ENCODE peak calls at places on chromosomes 1 and 21, in ten cellular contexts. One of them, this sample, is unnamed. For H3K36me3, the result is how much of the 10 kb centered on the place peaks cover.

GRCh38 chr1:162285149-162285561 is 91.5 kb downstream of the SPATA46 start:
- DNase-seq in cardiac muscle cell: peak
- DNase-seq in small intestine: peak
- DNase-seq in BJ: no peak
- DNase-seq in SJSA1: no peak
- DNase-seq in tibial artery: no peak
- DNase-seq in tibial nerve: no peak
- DNase-seq in suprapubic skin: no peak
- DNase-seq in neuronal stem cell: no peak
- DNase-seq in mucosa of descending colon: peak
- DNase-seq in this sample: no peak

GRCh38 chr1:94335950-94336349 is 82.2 kb upstream of the ABCD3 start:
- DNase-seq in neuronal stem cell: peak
- DNase-seq in tibial artery: peak
- DNase-seq in tibial nerve: peak
- DNase-seq in mucosa of descending colon: peak
- DNase-seq in BJ: peak
- DNase-seq in small intestine: peak
- DNase-seq in suprapubic skin: peak
- DNase-seq in SJSA1: peak
- DNase-seq in cardiac muscle cell: peak
- DNase-seq in this sample: peak

GRCh38 chr1:30579580-30579979 is 143.8 kb downstream of the MATN1 start:
- DNase-seq in tibial nerve: no peak
- DNase-seq in cardiac muscle cell: no peak
- DNase-seq in neuronal stem cell: no peak
- DNase-seq in tibial artery: no peak
- DNase-seq in BJ: no peak
- DNase-seq in suprapubic skin: no peak
- DNase-seq in mucosa of descending colon: no peak
- DNase-seq in SJSA1: no peak
- DNase-seq in small intestine: no peak
- DNase-seq in this sample: no peak

GRCh38 chr1:9294910-9295636 is 2.4 kb downstream of the SPSB1 start:
- DNase-seq in small intestine: peak
- DNase-seq in neuronal stem cell: no peak
- DNase-seq in SJSA1: no peak
- DNase-seq in BJ: no peak
- DNase-seq in tibial nerve: no peak
- DNase-seq in suprapubic skin: no peak
- DNase-seq in mucosa of descending colon: peak
- DNase-seq in tibial artery: peak
- DNase-seq in cardiac muscle cell: peak
- DNase-seq in this sample: no peak

GRCh38 chr1:205950280-205950679 is 7.0 kb upstream of the SLC26A9 start:
- DNase-seq in mucosa of descending colon: no peak
- DNase-seq in suprapubic skin: peak
- DNase-seq in cardiac muscle cell: peak
- DNase-seq in tibial artery: peak
- DNase-seq in tibial nerve: no peak
- DNase-seq in small intestine: no peak
- DNase-seq in SJSA1: no peak
- DNase-seq in neuronal stem cell: no peak
- DNase-seq in BJ: peak
- DNase-seq in this sample: no peak

GRCh38 chr1:39666772-39667171 is 5.1 kb downstream of the NT5C1A start:
- DNase-seq in SJSA1: no peak
- DNase-seq in BJ: no peak
- DNase-seq in cardiac muscle cell: no peak
- DNase-seq in tibial artery: no peak
- DNase-seq in small intestine: no peak
- DNase-seq in mucosa of descending colon: no peak
- DNase-seq in neuronal stem cell: no peak
- DNase-seq in suprapubic skin: no peak
- DNase-seq in tibial nerve: no peak
- DNase-seq in this sample: no peak

GRCh38 chr21:35077975-35078374 is 28.9 kb upstream of the RUNX1 start:
- DNase-seq in tibial nerve: no peak
- DNase-seq in tibial artery: no peak
- DNase-seq in cardiac muscle cell: no peak
- DNase-seq in BJ: no peak
- DNase-seq in mucosa of descending colon: no peak
- DNase-seq in suprapubic skin: no peak
- DNase-seq in small intestine: no peak
- DNase-seq in SJSA1: no peak
- DNase-seq in neuronal stem cell: no peak
- DNase-seq in this sample: no peak

GRCh38 chr1:89739013-89739843 is 81.6 kb upstream of the LRRC8D start:
- DNase-seq in small intestine: no peak
- DNase-seq in mucosa of descending colon: no peak
- DNase-seq in tibial nerve: no peak
- DNase-seq in cardiac muscle cell: peak
- DNase-seq in tibial artery: no peak
- DNase-seq in neuronal stem cell: no peak
- DNase-seq in BJ: no peak
- DNase-seq in SJSA1: peak
- DNase-seq in suprapubic skin: no peak
- DNase-seq in this sample: no peak

GRCh38 chr1:150150511-150151021 is 850 bp downstream of the PLEKHO1 start:
- DNase-seq in neuronal stem cell: no peak
- DNase-seq in BJ: no peak
- DNase-seq in SJSA1: no peak
- DNase-seq in tibial artery: no peak
- DNase-seq in suprapubic skin: peak
- DNase-seq in cardiac muscle cell: no peak
- DNase-seq in tibial nerve: no peak
- DNase-seq in small intestine: no peak
- DNase-seq in mucosa of descending colon: no peak
- DNase-seq in this sample: no peak

GRCh38 chr1:150154143-150154542 is 4.4 kb downstream of the PLEKHO1 start:
- DNase-seq in cardiac muscle cell: peak
- DNase-seq in neuronal stem cell: no peak
- DNase-seq in BJ: no peak
- DNase-seq in mucosa of descending colon: no peak
- DNase-seq in suprapubic skin: no peak
- DNase-seq in tibial artery: no peak
- DNase-seq in tibial nerve: no peak
- DNase-seq in small intestine: no peak
- DNase-seq in SJSA1: no peak
- DNase-seq in this sample: no peak

GRCh38 chr1:150151291-150152181 is 1.8 kb downstream of the PLEKHO1 start:
- DNase-seq in BJ: no peak
- DNase-seq in small intestine: peak
- DNase-seq in cardiac muscle cell: no peak
- DNase-seq in suprapubic skin: no peak
- DNase-seq in SJSA1: no peak
- DNase-seq in tibial artery: no peak
- DNase-seq in neuronal stem cell: no peak
- DNase-seq in tibial nerve: no peak
- DNase-seq in mucosa of descending colon: no peak
- DNase-seq in this sample: no peak

GRCh38 chr1:150152772-150153461 is 3.2 kb downstream of the PLEKHO1 start:
- DNase-seq in mucosa of descending colon: no peak
- DNase-seq in tibial nerve: no peak
- DNase-seq in cardiac muscle cell: peak
- DNase-seq in SJSA1: no peak
- DNase-seq in small intestine: no peak
- DNase-seq in neuronal stem cell: no peak
- DNase-seq in BJ: no peak
- DNase-seq in tibial artery: peak
- DNase-seq in suprapubic skin: no peak
- DNase-seq in this sample: no peak

DNA sequence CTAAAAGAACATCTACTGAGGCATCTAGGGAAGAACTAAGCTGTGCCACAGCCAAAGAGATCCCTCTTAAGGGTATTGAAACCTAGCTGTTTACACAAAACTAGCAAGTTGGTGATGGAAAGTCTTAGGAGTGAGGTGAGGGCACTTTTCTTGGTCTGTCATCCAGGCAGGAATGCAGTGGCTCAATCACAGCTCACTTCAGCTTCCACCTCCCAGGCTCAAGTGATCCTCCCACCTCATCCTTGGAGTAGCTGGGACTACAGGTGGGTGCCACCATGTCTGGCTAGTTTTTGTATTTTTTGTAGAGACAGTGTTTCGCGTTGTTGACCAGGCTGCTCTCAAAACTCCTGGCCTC is 2.4 kb downstream of the PLEKHO1 start:
- DNase-seq in neuronal stem cell: no peak
- DNase-seq in cardiac muscle cell: no peak
- DNase-seq in small intestine: no peak
- DNase-seq in mucosa of descending colon: no peak
- DNase-seq in tibial nerve: no peak
- DNase-seq in BJ: no peak
- DNase-seq in suprapubic skin: no peak
- DNase-seq in tibial artery: no peak
- DNase-seq in SJSA1: no peak
- DNase-seq in this sample: no peak
- H3K4me3 ChIP-seq in neuronal stem cell: no peak
- H3K4me3 ChIP-seq in cardiac muscle cell: peak
- H3K4me3 ChIP-seq in small intestine: no peak
- H3K4me3 ChIP-seq in mucosa of descending colon: no peak
- H3K4me3 ChIP-seq in tibial nerve: peak
- H3K4me3 ChIP-seq in BJ: no peak
- H3K4me3 ChIP-seq in suprapubic skin: peak
- H3K4me3 ChIP-seq in tibial artery: peak
- H3K4me3 ChIP-seq in SJSA1: peak
- H3K4me3 ChIP-seq in this sample: peak

GRCh38 chr1:220003585-220004299 is 42.6 kb downstream of the EPRS1 start:
- DNase-seq in BJ: no peak
- DNase-seq in tibial artery: no peak
- DNase-seq in small intestine: no peak
- DNase-seq in neuronal stem cell: no peak
- DNase-seq in suprapubic skin: no peak
- DNase-seq in mucosa of descending colon: no peak
- DNase-seq in cardiac muscle cell: no peak
- DNase-seq in SJSA1: no peak
- DNase-seq in tibial nerve: no peak
- DNase-seq in this sample: no peak

GRCh38 chr1:220007438-220007837 is 38.9 kb downstream of the EPRS1 start:
- DNase-seq in neuronal stem cell: no peak
- DNase-seq in BJ: no peak
- DNase-seq in tibial nerve: no peak
- DNase-seq in SJSA1: no peak
- DNase-seq in cardiac muscle cell: no peak
- DNase-seq in suprapubic skin: no peak
- DNase-seq in tibial artery: no peak
- DNase-seq in mucosa of descending colon: no peak
- DNase-seq in small intestine: no peak
- DNase-seq in this sample: no peak

GRCh38 chr1:220001095-220001501 is 45.2 kb downstream of the EPRS1 start:
- DNase-seq in cardiac muscle cell: no peak
- DNase-seq in neuronal stem cell: no peak
- DNase-seq in BJ: no peak
- DNase-seq in small intestine: no peak
- DNase-seq in mucosa of descending colon: no peak
- DNase-seq in tibial artery: no peak
- DNase-seq in tibial nerve: no peak
- DNase-seq in suprapubic skin: no peak
- DNase-seq in SJSA1: peak
- DNase-seq in this sample: no peak

GRCh38 chr1:220003015-220003414 is 43.3 kb downstream of the EPRS1 start:
- DNase-seq in BJ: no peak
- DNase-seq in small intestine: no peak
- DNase-seq in neuronal stem cell: no peak
- DNase-seq in SJSA1: no peak
- DNase-seq in cardiac muscle cell: no peak
- DNase-seq in mucosa of descending colon: no peak
- DNase-seq in tibial nerve: no peak
- DNase-seq in tibial artery: no peak
- DNase-seq in suprapubic skin: no peak
- DNase-seq in this sample: no peak

DNA sequence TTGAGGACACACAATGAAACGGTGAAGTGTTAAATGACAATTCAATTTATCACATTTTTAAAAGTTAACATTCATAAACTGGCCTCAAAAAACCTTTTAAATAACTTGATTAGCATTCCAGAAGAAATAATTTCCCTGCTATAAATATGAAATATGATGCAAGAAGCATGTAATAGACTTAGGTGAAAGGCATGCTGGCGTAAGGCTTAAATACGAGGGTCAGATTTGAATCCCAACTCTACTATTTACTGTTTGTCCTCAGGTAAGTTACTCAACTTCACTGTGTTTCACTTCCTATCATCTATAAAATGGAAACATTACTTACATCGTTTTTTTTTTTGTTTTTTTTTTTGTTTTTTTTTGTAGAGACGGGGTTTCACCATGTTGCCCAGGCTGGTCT is 40.8 kb downstream of the EPRS1 start:
- DNase-seq in small intestine: no peak
- DNase-seq in suprapubic skin: no peak
- DNase-seq in neuronal stem cell: no peak
- DNase-seq in cardiac muscle cell: no peak
- DNase-seq in BJ: no peak
- DNase-seq in tibial nerve: no peak
- DNase-seq in mucosa of descending colon: no peak
- DNase-seq in tibial artery: no peak
- DNase-seq in SJSA1: no peak
- DNase-seq in this sample: no peak
- H3K36me3 ChIP-seq in small intestine: under half
- H3K36me3 ChIP-seq in suprapubic skin: half or more
- H3K36me3 ChIP-seq in neuronal stem cell: half or more
- H3K36me3 ChIP-seq in cardiac muscle cell: under half
- H3K36me3 ChIP-seq in BJ: under half
- H3K36me3 ChIP-seq in tibial nerve: under half
- H3K36me3 ChIP-seq in mucosa of descending colon: under half
- H3K36me3 ChIP-seq in tibial artery: half or more
- H3K36me3 ChIP-seq in SJSA1: under half
- H3K36me3 ChIP-seq in this sample: half or more

GRCh38 chr1:62315387-62315786 is 3.8 kb downstream of the KANK4 start:
- DNase-seq in cardiac muscle cell: no peak
- DNase-seq in SJSA1: no peak
- DNase-seq in suprapubic skin: no peak
- DNase-seq in tibial nerve: no peak
- DNase-seq in neuronal stem cell: no peak
- DNase-seq in tibial artery: no peak
- DNase-seq in BJ: no peak
- DNase-seq in small intestine: no peak
- DNase-seq in mucosa of descending colon: no peak
- DNase-seq in this sample: no peak

GRCh38 chr1:62318756-62319544 is at the start of gene KANK4:
- DNase-seq in tibial artery: no peak
- DNase-seq in cardiac muscle cell: no peak
- DNase-seq in BJ: no peak
- DNase-seq in small intestine: peak
- DNase-seq in tibial nerve: no peak
- DNase-seq in mucosa of descending colon: peak
- DNase-seq in suprapubic skin: no peak
- DNase-seq in neuronal stem cell: no peak
- DNase-seq in SJSA1: no peak
- DNase-seq in this sample: no peak

GRCh38 chr1:62317021-62317768 is 2.0 kb downstream of the KANK4 start:
- DNase-seq in neuronal stem cell: no peak
- DNase-seq in cardiac muscle cell: no peak
- DNase-seq in mucosa of descending colon: no peak
- DNase-seq in tibial nerve: no peak
- DNase-seq in tibial artery: no peak
- DNase-seq in suprapubic skin: no peak
- DNase-seq in small intestine: no peak
- DNase-seq in SJSA1: no peak
- DNase-seq in BJ: no peak
- DNase-seq in this sample: no peak

GRCh38 chr1:62321438-62321837 is 2.2 kb upstream of the KANK4 start:
- DNase-seq in SJSA1: peak
- DNase-seq in mucosa of descending colon: no peak
- DNase-seq in tibial nerve: no peak
- DNase-seq in neuronal stem cell: no peak
- DNase-seq in small intestine: no peak
- DNase-seq in tibial artery: no peak
- DNase-seq in suprapubic skin: no peak
- DNase-seq in BJ: peak
- DNase-seq in cardiac muscle cell: peak
- DNase-seq in this sample: no peak

GRCh38 chr1:62318320-62318755 is 896 bp downstream of the KANK4 start:
- DNase-seq in SJSA1: no peak
- DNase-seq in mucosa of descending colon: no peak
- DNase-seq in suprapubic skin: no peak
- DNase-seq in BJ: no peak
- DNase-seq in neuronal stem cell: no peak
- DNase-seq in cardiac muscle cell: no peak
- DNase-seq in tibial artery: no peak
- DNase-seq in tibial nerve: no peak
- DNase-seq in small intestine: no peak
- DNase-seq in this sample: no peak
- H3K4me3 ChIP-seq in SJSA1: no peak
- H3K4me3 ChIP-seq in mucosa of descending colon: no peak
- H3K4me3 ChIP-seq in suprapubic skin: peak
- H3K4me3 ChIP-seq in BJ: no peak
- H3K4me3 ChIP-seq in neuronal stem cell: peak
- H3K4me3 ChIP-seq in cardiac muscle cell: peak
- H3K4me3 ChIP-seq in tibial artery: no peak
- H3K4me3 ChIP-seq in tibial nerve: peak
- H3K4me3 ChIP-seq in small intestine: peak
- H3K4me3 ChIP-seq in this sample: peak

DNA sequence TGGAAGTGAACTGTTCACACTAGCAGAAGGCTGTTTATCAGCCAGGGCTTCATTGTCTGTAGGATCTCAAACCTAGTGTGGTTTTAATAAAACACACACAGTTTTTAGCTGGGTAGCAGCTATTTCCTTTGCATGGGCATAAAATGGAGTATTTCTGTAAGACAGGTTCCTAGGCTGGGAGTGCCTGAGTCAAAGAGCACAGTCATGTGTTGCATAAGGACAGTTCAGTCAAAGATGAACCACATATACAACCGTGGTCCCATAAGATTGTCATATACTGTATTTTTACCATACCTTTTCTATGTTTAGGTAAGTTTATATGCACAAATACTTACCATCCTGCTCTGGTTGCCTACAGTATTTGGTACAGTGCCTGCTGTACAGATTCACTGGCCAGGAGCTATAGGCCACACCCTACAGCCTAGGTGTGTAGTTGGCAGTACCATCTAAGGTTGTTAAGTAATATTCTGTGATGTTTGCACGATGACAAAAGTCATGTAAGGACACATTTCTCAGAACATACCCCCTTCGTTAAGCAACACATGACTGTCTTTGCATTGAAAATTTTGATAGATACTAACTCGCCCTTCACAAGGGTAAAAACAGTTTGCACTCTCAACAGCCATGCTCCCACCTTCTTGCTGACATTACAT is 17.2 kb downstream of the LGALS8 start:
- DNase-seq in SJSA1: no peak
- DNase-seq in cardiac muscle cell: no peak
- DNase-seq in tibial artery: no peak
- DNase-seq in suprapubic skin: no peak
- DNase-seq in neuronal stem cell: no peak
- DNase-seq in small intestine: no peak
- DNase-seq in BJ: no peak
- DNase-seq in tibial nerve: no peak
- DNase-seq in mucosa of descending colon: peak
- DNase-seq in this sample: no peak
- H3K36me3 ChIP-seq in SJSA1: half or more
- H3K36me3 ChIP-seq in cardiac muscle cell: under half
- H3K36me3 ChIP-seq in tibial artery: under half
- H3K36me3 ChIP-seq in suprapubic skin: half or more
- H3K36me3 ChIP-seq in neuronal stem cell: under half
- H3K36me3 ChIP-seq in small intestine: under half
- H3K36me3 ChIP-seq in BJ: under half
- H3K36me3 ChIP-seq in tibial nerve: under half
- H3K36me3 ChIP-seq in mucosa of descending colon: under half
- H3K36me3 ChIP-seq in this sample: half or more